ENCODE peak calls at places on chromosomes 16 and 17, in four cellular contexts. G, R, J and F are unnamed samples.

GRCh38 chr17:64385187-64386083 is 5.2 kb downstream of the PECAM1 start:
- DNase-seq in G (no peak), R (peak; percentile 36), J (peak; percentile 97), F (no peak)

GRCh38 chr16:56974549-56975300 is 13.0 kb downstream of the CETP start:
- DNase-seq in J (no peak), R (no peak), G (no peak), F (no peak)

GRCh38 chr17:38322156-38322779 is 21.5 kb downstream of the GPR179 start:
- DNase-seq in R (peak; percentile 49), J (peak; percentile 68), G (peak; percentile 65), F (peak; percentile 58)

GRCh38 chr17:27322026-27322425 is 28.1 kb downstream of the WSB1 start:
- DNase-seq in J (no peak), G (no peak), R (no peak), F (no peak)

GRCh38 chr16:47037396-47037745 is 63.9 kb upstream of the DNAJA2 start:
- DNase-seq in G (peak; percentile 7), R (peak; percentile 35), J (no peak), F (peak; percentile 42)

GRCh38 chr16:85379041-85380001 is 233.8 kb upstream of the GSE1 start:
- DNase-seq in J (no peak), G (no peak), R (no peak), F (no peak)

GRCh38 chr16:56340416-56340815 is 84.9 kb downstream of the AMFR start:
- DNase-seq in J (no peak), G (no peak), R (no peak), F (no peak)

GRCh38 chr16:19884611-19885455 is at the start of gene GPRC5B:
- DNase-seq in G (peak; percentile 34), J (peak; percentile 58), R (peak; percentile 31), F (no peak)

GRCh38 chr17:2564876-2565275 is 28.6 kb upstream of the PAFAH1B1 start:
- DNase-seq in G (no peak), R (no peak), J (no peak), F (no peak)

GRCh38 chr17:81518113-81518784 is 5.7 kb upstream of the ACTG1 start:
- DNase-seq in G (no peak), R (no peak), J (no peak), F (no peak)